ENCODE peak calls at places on chromosomes 6 and 20, in six cellular contexts. F is GM18507, V is left ventricle myocardium superior, D is LNCaP clone FGC, G is H1, P is HCEC 1CT. N is an unnamed sample.

GRCh38 chr6:110415297-110415916 is at the start of gene DDO:
- DNase-seq in P (no peak), V (peak), F (no peak), G (no peak), D (peak), N (peak)

GRCh38 chr6:88840806-88841539 is 122.4 kb downstream of the RNGTT start:
- DNase-seq in D (peak), V (no peak), G (no peak), P (peak), F (no peak), N (peak)

GRCh38 chr6:79463721-79464120 is 73.5 kb downstream of the LCA5 start:
- DNase-seq in G (no peak), F (no peak), V (no peak), D (no peak), P (no peak), N (no peak)

GRCh38 chr6:141452354-141452686 is 680.4 kb upstream of the GJE1 start:
- DNase-seq in G (no peak), P (no peak), F (no peak), V (no peak), D (no peak), N (no peak)

GRCh38 chr20:41895633-41896032 is 277.5 kb upstream of the CHD6 start:
- DNase-seq in P (no peak), G (no peak), F (no peak), D (no peak), V (no peak), N (no peak)

GRCh38 chr6:152240436-152240835 is 396.7 kb downstream of the SYNE1 start:
- DNase-seq in F (no peak), D (no peak), P (no peak), G (no peak), V (no peak), N (no peak)

GRCh38 chr6:108029226-108029921 is 45.2 kb downstream of the OSTM1 start:
- DNase-seq in V (no peak), F (no peak), P (no peak), G (no peak), D (no peak), N (no peak)

GRCh38 chr6:2353412-2354137 is 108.2 kb upstream of the GMDS start:
- DNase-seq in F (peak), V (peak), P (peak), G (peak), D (peak), N (peak)

GRCh38 chr20:61927193-61927825 is 138.4 kb downstream of the TAF4 start:
- DNase-seq in F (no peak), P (no peak), V (peak), G (peak), D (no peak), N (no peak)

GRCh38 chr20:25256226-25256859 is 8.5 kb downstream of the PYGB start:
- DNase-seq in F (no peak), P (no peak), D (no peak), V (no peak), G (no peak), N (no peak)

GRCh38 chr20:62922451-62922921 is 3.8 kb downstream of the DIDO1 start:
- DNase-seq in P (no peak), G (no peak), F (no peak), V (no peak), D (peak), N (no peak)

GRCh38 chr6:136326038-136326561 is 36.5 kb upstream of the BCLAF1 start:
- DNase-seq in V (no peak), F (no peak), G (no peak), P (no peak), D (peak), N (no peak)

GRCh38 chr6:166275714-166276166 is 32.5 kb downstream of the PRR18 start:
- DNase-seq in P (peak), V (peak), F (peak), G (peak), D (no peak), N (peak)

GRCh38 chr6:111480988-111481830 is 1.8 kb downstream of the REV3L start:
- DNase-seq in F (no peak), G (no peak), P (no peak), D (no peak), V (no peak), N (peak)

GRCh38 chr6:36345681-36346417 is 9.2 kb upstream of the BNIP5 start:
- DNase-seq in D (no peak), P (no peak), G (peak), F (no peak), V (no peak), N (no peak)

GRCh38 chr6:24882835-24883555 is 52.8 kb downstream of the RIPOR2 start:
- DNase-seq in P (no peak), D (no peak), G (no peak), F (no peak), V (no peak), N (no peak)

GRCh38 chr6:143676437-143677045 is 1.2 kb upstream of the PHACTR2 start:
- DNase-seq in V (no peak), F (no peak), G (no peak), D (no peak), P (no peak), N (no peak)

GRCh38 chr20:13953227-13953626 is 37.2 kb downstream of the SEL1L2 start:
- DNase-seq in D (no peak), F (no peak), G (peak), V (no peak), P (no peak), N (no peak)

GRCh38 chr6:160137989-160138835 is 16.6 kb downstream of the SLC22A1 start:
- DNase-seq in G (peak), F (peak), P (peak), V (peak), D (peak), N (peak)

GRCh38 chr20:50415516-50416268 is 94.5 kb upstream of the PTPN1 start:
- DNase-seq in G (peak), D (peak), P (peak), F (no peak), V (peak), N (peak)

GRCh38 chr20:46035713-46036112 is 6.7 kb downstream of the SLC12A5 start:
- DNase-seq in P (no peak), G (no peak), V (no peak), F (no peak), D (no peak), N (no peak)